ENCODE peak calls at places on chromosomes 3 and 15, in seven cellular contexts. H is NCI-H2171; B is amniotic stem cell; T is T-helper 9 cell; P is NCI-H2029; V is foreskin fibroblast; K is activated naive CD4-positive, alpha-beta T cell treated with Interleukin-2 at 50 U/mL for 16 hours. C is an unnamed sample.

GRCh38 chr15:93378547-93378946 is 289.5 kb upstream of the RGMA start:
- DNase-seq in H (peak), K (no peak), T (no peak), P (peak), V (no peak), B (no peak), C (no peak)

GRCh38 chr3:195183071-195183776 is 87.7 kb downstream of the XXYLT1 start:
- DNase-seq in K (peak), T (no peak), P (no peak), B (no peak), V (no peak), H (no peak), C (no peak)

GRCh38 chr3:134314588-134315285 is 59.5 kb downstream of the AMOTL2 start:
- DNase-seq in H (no peak), V (no peak), B (no peak), T (no peak), P (no peak), K (no peak), C (no peak)

GRCh38 chr3:8455451-8456117 is 46.0 kb upstream of the LMCD1 start:
- DNase-seq in T (no peak), H (no peak), V (no peak), B (no peak), P (no peak), K (no peak), C (no peak)

GRCh38 chr15:36590838-36591237 is 11.4 kb downstream of the CDIN1 start:
- DNase-seq in T (no peak), B (no peak), V (no peak), P (no peak), K (no peak), H (no peak), C (no peak)

GRCh38 chr3:64319391-64319790 is 94.1 kb upstream of the PRICKLE2 start:
- DNase-seq in V (no peak), B (no peak), T (no peak), K (no peak), P (no peak), H (no peak), C (no peak)

GRCh38 chr3:56844536-56844935 is 42.8 kb upstream of the ARHGEF3 start:
- DNase-seq in T (no peak), P (no peak), V (no peak), H (no peak), B (no peak), K (no peak), C (no peak)

GRCh38 chr3:124213641-124214040 is 221.7 kb upstream of the ROPN1 start:
- DNase-seq in P (no peak), B (no peak), T (no peak), V (no peak), K (no peak), H (peak), C (no peak)

GRCh38 chr3:54783611-54784010 is 144.2 kb downstream of the LRTM1 start:
- DNase-seq in V (no peak), H (no peak), K (no peak), P (no peak), B (no peak), T (no peak), C (no peak)

GRCh38 chr15:84685304-84685703 is 27.3 kb upstream of the NMB start:
- DNase-seq in T (no peak), V (peak), H (peak), B (peak), K (no peak), P (no peak), C (peak)

GRCh38 chr15:88725305-88726220 is 77.7 kb upstream of the ACAN start:
- DNase-seq in V (no peak), P (no peak), H (no peak), B (no peak), K (no peak), T (no peak), C (no peak)

GRCh38 chr15:28129261-28129848 is 30.2 kb upstream of the OCA2 start:
- DNase-seq in T (no peak), B (no peak), V (no peak), K (no peak), H (no peak), P (no peak), C (no peak)

GRCh38 chr3:168094877-168095610 is 680 bp downstream of the GOLIM4 start:
- DNase-seq in K (peak), T (no peak), V (peak), B (peak), H (peak), P (no peak), C (peak)

GRCh38 chr3:109191431-109191830 is 54.9 kb downstream of the C3orf85 start:
- DNase-seq in H (no peak), B (no peak), V (no peak), P (no peak), K (no peak), T (no peak), C (no peak)

GRCh38 chr3:34882764-34883163 is 756.6 kb upstream of the ARPP21 start:
- DNase-seq in P (no peak), H (no peak), B (no peak), V (no peak), T (no peak), K (no peak), C (no peak)

GRCh38 chr15:89179966-89180875 is 41.2 kb downstream of the RLBP1 start:
- DNase-seq in H (no peak), P (no peak), B (no peak), V (no peak), K (peak), T (no peak), C (no peak)

GRCh38 chr3:18080198-18080689 is 337.8 kb upstream of the TBC1D5 start:
- DNase-seq in H (no peak), K (no peak), T (no peak), V (peak), P (no peak), B (no peak), C (no peak)

GRCh38 chr15:77607894-77608261 is 24.8 kb downstream of the LINGO1 start:
- DNase-seq in K (no peak), B (no peak), H (peak), P (no peak), V (no peak), T (no peak), C (no peak)

GRCh38 chr15:66772967-66773873 is 71.2 kb downstream of the SMAD6 start:
- DNase-seq in T (no peak), K (no peak), B (no peak), V (no peak), H (no peak), P (no peak), C (no peak)

GRCh38 chr3:64163019-64163754 is 62.1 kb downstream of the PRICKLE2 start:
- DNase-seq in H (no peak), K (no peak), P (no peak), T (no peak), B (no peak), V (no peak), C (no peak)

GRCh38 chr3:159252772-159253384 is 451.0 kb downstream of the MFSD1 start:
- DNase-seq in K (no peak), B (peak), V (peak), T (no peak), P (no peak), H (no peak), C (peak)

GRCh38 chr15:84955089-84955848 is 26.4 kb upstream of the PDE8A start:
- DNase-seq in B (no peak), T (peak), K (peak), V (peak), P (no peak), H (peak), C (peak)

GRCh38 chr3:76324101-76324500 is 538.8 kb upstream of the ZNF717 start:
- DNase-seq in K (no peak), T (no peak), B (no peak), P (no peak), V (no peak), H (no peak), C (no peak)

GRCh38 chr3:196537319-196537984 is 22.3 kb upstream of the SMCO1 start:
- DNase-seq in B (no peak), H (no peak), P (peak), K (peak), T (peak), V (no peak), C (no peak)

GRCh38 chr3:169241928-169242751 is 421.4 kb downstream of the MECOM start:
- DNase-seq in P (no peak), K (no peak), B (no peak), H (no peak), T (no peak), V (peak), C (no peak)

GRCh38 chr3:99471353-99472323 is 166.8 kb upstream of the COL8A1 start:
- DNase-seq in V (no peak), T (no peak), P (no peak), B (no peak), K (no peak), H (no peak), C (no peak)

C was measured in A549.